ENCODE peak calls at places on chromosomes 2 and 18, in nine cellular contexts. H, V, K, W, B, M, C, R and U are unnamed samples.

GRCh38 chr18:23563377-23564043 is 22.8 kb downstream of the NPC1 start:
- DNase-seq in V (no peak), K (peak), C (no peak), H (peak), W (no peak), R (no peak), B (peak), M (no peak), U (peak)

GRCh38 chr18:9960263-9960904 is 46.6 kb downstream of the VAPA start:
- DNase-seq in H (peak), C (no peak), W (no peak), R (no peak), V (no peak), B (no peak), K (no peak), M (no peak), U (no peak)

GRCh38 chr2:132943829-132944228 is 273.8 kb upstream of the LYPD1 start:
- DNase-seq in R (no peak), M (no peak), H (no peak), B (peak), W (no peak), C (no peak), V (no peak), K (peak), U (no peak)

GRCh38 chr2:194343167-194343566 is 1313.9 kb upstream of the SLC39A10 start:
- DNase-seq in B (no peak), W (no peak), C (no peak), M (no peak), H (no peak), R (no peak), K (no peak), V (no peak), U (no peak)

GRCh38 chr2:134988994-134989605 is 58.1 kb downstream of the MAP3K19 start:
- DNase-seq in W (no peak), K (peak), R (peak), C (no peak), V (no peak), H (no peak), M (no peak), B (peak), U (peak)

GRCh38 chr2:233823731-233824121 is 30.6 kb downstream of the HJURP start:
- DNase-seq in C (peak), K (no peak), H (no peak), V (no peak), R (no peak), M (no peak), W (no peak), B (no peak), U (no peak)

GRCh38 chr2:65231892-65232477 is 4.4 kb downstream of the ACTR2 start:
- DNase-seq in H (peak), W (no peak), B (peak), V (no peak), K (peak), C (no peak), M (no peak), R (peak), U (no peak)

GRCh38 chr2:133362061-133362476 is 206.2 kb downstream of the NCKAP5 start:
- DNase-seq in H (peak), K (peak), B (peak), W (no peak), C (no peak), M (no peak), R (no peak), V (no peak), U (peak)

GRCh38 chr2:26363323-26363722 is 16.7 kb upstream of the ADGRF3 start:
- DNase-seq in V (no peak), C (no peak), R (no peak), B (peak), H (peak), K (peak), M (no peak), W (no peak), U (peak)

GRCh38 chr2:127106998-127107621 is at the start of gene BIN1:
- DNase-seq in V (peak), M (peak), W (peak), H (peak), R (peak), C (peak), K (peak), B (peak), U (peak)

GRCh38 chr2:151119377-151119776 is 142.3 kb downstream of the RBM43 start:
- DNase-seq in B (no peak), R (no peak), H (no peak), C (no peak), M (no peak), V (no peak), K (no peak), W (no peak), U (no peak)

GRCh38 chr2:112941753-112942653 is 31.0 kb downstream of the IL37 start:
- DNase-seq in H (peak), B (peak), W (peak), R (peak), M (peak), V (peak), K (peak), C (peak), U (peak)

GRCh38 chr2:109722026-109722425 is 72.1 kb upstream of the RGPD5 start:
- DNase-seq in K (no peak), M (peak), R (no peak), B (no peak), V (peak), W (peak), H (no peak), C (no peak), U (peak)

GRCh38 chr2:189522435-189523151 is 58.0 kb downstream of the SLC40A1 start:
- DNase-seq in V (no peak), R (no peak), H (no peak), W (no peak), C (no peak), M (no peak), B (no peak), K (peak), U (no peak)

GRCh38 chr2:100237770-100238169 is 84.5 kb downstream of the LONRF2 start:
- DNase-seq in V (no peak), W (peak), K (no peak), B (no peak), C (no peak), R (no peak), M (no peak), H (no peak), U (no peak)

GRCh38 chr18:70454705-70455322 is 166.0 kb downstream of the SOCS6 start:
- DNase-seq in H (peak), W (no peak), R (no peak), C (no peak), V (no peak), M (no peak), K (peak), B (peak), U (peak)

GRCh38 chr2:129180124-129180716 is 799.2 kb upstream of the RAB6C start:
- DNase-seq in M (no peak), R (no peak), K (no peak), C (no peak), B (no peak), W (no peak), H (peak), V (no peak), U (no peak)
- TF ChIP-seq CTCF in M (no peak), R (no peak), K (no peak), C (no peak), B (no peak), W (no peak), H (no peak), V (no peak), U (no peak)

DNA sequence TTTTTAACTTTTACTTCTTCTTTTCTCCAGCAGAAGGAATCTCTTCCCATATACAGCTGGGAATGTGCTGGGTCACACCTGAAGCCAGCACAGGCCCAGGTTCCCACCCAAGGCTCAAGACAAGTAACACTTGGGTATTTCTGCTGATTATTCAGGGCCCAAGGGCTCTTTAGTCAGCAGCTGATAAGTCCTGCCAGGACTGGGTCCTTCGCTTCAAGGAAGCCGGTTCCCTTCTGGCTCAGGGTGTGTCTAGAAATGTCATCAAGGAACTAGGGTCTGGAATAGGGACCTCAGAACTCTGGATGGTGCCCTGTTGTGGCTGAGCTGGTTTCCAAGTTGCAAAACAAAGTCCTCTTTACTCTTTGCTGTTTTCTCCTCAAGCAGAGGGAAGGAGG is 27.0 kb upstream of the SERPINB2 start:
- DNase-seq in W (no peak), R (no peak), M (no peak), H (no peak), K (no peak), B (no peak), V (no peak), C (no peak), U (no peak)
- TF ChIP-seq CTCF in W (no peak), R (no peak), M (no peak), H (no peak), K (no peak), B (no peak), V (no peak), C (no peak), U (no peak)

GRCh38 chr2:38523728-38524437 is 78.8 kb downstream of the HNRNPLL start:
- DNase-seq in C (no peak), K (no peak), V (no peak), R (no peak), H (no peak), B (no peak), W (no peak), M (no peak), U (no peak)
- TF ChIP-seq CTCF in C (no peak), K (peak), V (peak), R (no peak), H (no peak), B (no peak), W (no peak), M (no peak), U (peak)

GRCh38 chr2:198471291-198471690 is 666.9 kb downstream of the PLCL1 start:
- DNase-seq in W (no peak), R (no peak), K (no peak), V (no peak), H (no peak), C (no peak), M (no peak), B (no peak), U (no peak)
- TF ChIP-seq CTCF in W (no peak), R (peak), K (no peak), V (no peak), H (peak), C (no peak), M (peak), B (no peak), U (no peak)

GRCh38 chr18:56294484-56295183 is 343.8 kb downstream of the TXNL1 start:
- DNase-seq in B (no peak), H (no peak), R (no peak), C (no peak), K (no peak), M (no peak), W (no peak), V (no peak), U (no peak)

GRCh38 chr18:56299740-56300139 is 338.7 kb downstream of the TXNL1 start:
- DNase-seq in H (no peak), W (no peak), M (no peak), K (no peak), V (no peak), B (no peak), C (no peak), R (no peak), U (no peak)

GRCh38 chr18:56296381-56296780 is 342.0 kb downstream of the TXNL1 start:
- DNase-seq in K (no peak), H (no peak), M (no peak), R (no peak), V (no peak), B (no peak), W (no peak), C (no peak), U (no peak)

GRCh38 chr18:56302161-56302560 is 336.2 kb downstream of the TXNL1 start:
- DNase-seq in K (no peak), C (no peak), B (no peak), H (no peak), R (no peak), V (no peak), W (no peak), M (no peak), U (no peak)

DNA sequence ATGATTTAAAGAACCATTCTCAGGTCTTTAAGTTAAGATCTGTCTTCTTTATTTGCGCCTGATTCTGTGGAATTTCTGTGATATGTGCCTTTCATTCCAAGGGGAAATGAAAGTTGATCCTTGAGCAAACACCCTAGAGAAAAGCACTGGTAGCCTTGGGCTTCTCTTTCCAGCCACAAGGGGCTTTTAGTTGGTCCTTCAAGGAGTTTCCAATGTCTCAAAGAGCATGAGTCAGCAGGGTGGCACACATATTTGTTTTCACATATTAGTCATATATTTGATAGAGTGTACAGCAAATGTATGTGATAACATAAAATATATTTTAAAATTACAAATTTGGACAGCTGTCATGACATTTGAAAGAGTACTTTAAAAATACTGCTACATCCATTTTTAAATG is 339.5 kb downstream of the TXNL1 start:
- DNase-seq in H (peak), K (peak), W (no peak), B (peak), V (no peak), R (no peak), C (no peak), M (no peak), U (peak)
- TF ChIP-seq CTCF in H (peak), K (peak), W (no peak), B (peak), V (no peak), R (peak), C (no peak), M (no peak), U (peak)

GRCh38 chr2:111698743-111699554 is 185.0 kb downstream of the ANAPC1 start:
- DNase-seq in M (peak), W (peak), K (peak), R (peak), B (peak), V (no peak), C (peak), H (peak), U (peak)
- TF ChIP-seq CTCF in M (no peak), W (peak), K (peak), R (peak), B (peak), V (no peak), C (no peak), H (peak), U (peak)

DNA sequence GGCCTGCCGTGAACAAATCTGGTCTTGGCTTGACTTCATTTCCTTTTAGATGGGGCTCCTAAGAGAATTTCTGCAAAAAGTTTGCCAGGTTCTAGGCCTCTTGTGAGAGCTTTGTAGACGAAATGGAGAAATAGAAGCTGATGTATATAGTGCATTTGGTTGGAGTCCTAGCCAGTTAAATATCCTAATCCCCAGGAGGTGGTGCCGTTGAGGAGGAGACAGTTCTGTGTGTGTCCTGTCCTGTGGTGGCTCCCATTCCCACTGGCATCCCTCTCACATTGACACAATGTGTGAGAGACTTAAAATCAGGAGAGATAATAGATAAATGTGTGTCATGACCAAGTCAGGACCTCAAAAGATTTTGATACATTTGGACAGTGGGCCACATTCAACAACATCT is 34.6 kb upstream of the DNER start:
- DNase-seq in M (no peak), B (no peak), R (no peak), H (no peak), K (no peak), C (no peak), V (no peak), W (no peak), U (no peak)
- TF ChIP-seq CTCF in M (no peak), B (no peak), R (no peak), H (no peak), K (no peak), C (no peak), V (no peak), W (no peak), U (no peak)

GRCh38 chr2:106852103-106852502 is 33.9 kb downstream of the ST6GAL2 start:
- DNase-seq in W (no peak), R (no peak), M (no peak), B (no peak), C (no peak), K (no peak), V (no peak), H (no peak), U (no peak)
- TF ChIP-seq CTCF in W (no peak), R (no peak), M (no peak), B (no peak), C (no peak), K (no peak), V (no peak), H (no peak), U (no peak)